ENCODE peak calls at places on chromosomes 5 and 9, in eight cellular contexts. Q, N, G, I, H, Y, K and O are unnamed samples.

GRCh38 chr5:168920019-168920813 is 341.0 kb upstream of the PANK3 start:
- DNase-seq in H (no peak), Y (no peak), Q (no peak), K (no peak), I (no peak), N (no peak), G (no peak), O (no peak)

GRCh38 chr5:151328734-151329133 is 18.6 kb downstream of the SLC36A2 start:
- DNase-seq in Y (no peak), K (no peak), N (no peak), G (no peak), I (no peak), Q (peak; percentile 20), H (no peak), O (no peak)

GRCh38 chr5:38532165-38532669 is 24.2 kb downstream of the LIFR start:
- DNase-seq in Q (no peak), K (no peak), H (no peak), I (no peak), N (peak; percentile 66), G (no peak), Y (no peak), O (no peak)

GRCh38 chr5:72955143-72955767 is 586 bp upstream of the FCHO2 start:
- DNase-seq in Y (peak; percentile 11), H (no peak), K (peak; percentile 77), I (peak; percentile 88), G (peak; percentile 75), Q (peak; percentile 87), N (peak; percentile 74), O (peak; percentile 80)

GRCh38 chr9:5869315-5870019 is 21.2 kb upstream of the MLANA start:
- DNase-seq in G (no peak), N (peak; percentile 20), Q (no peak), I (no peak), H (no peak), K (no peak), Y (no peak), O (no peak)

GRCh38 chr9:88182501-88182900 is 44.2 kb upstream of the SPATA31C2 start:
- DNase-seq in N (no peak), Y (no peak), K (no peak), Q (no peak), G (no peak), H (no peak), I (no peak), O (no peak)

GRCh38 chr9:68515304-68516017 is 25.2 kb downstream of the TMEM252 start:
- DNase-seq in G (no peak), Y (no peak), H (peak; percentile 87), N (no peak), I (no peak), K (no peak), Q (peak; percentile 94), O (no peak)

GRCh38 chr5:139747583-139748504 is 47.8 kb upstream of the PSD2 start:
- DNase-seq in H (peak; percentile 81), Y (peak; percentile 18), G (peak; percentile 51), N (peak; percentile 70), Q (peak; percentile 33), K (no peak), I (peak; percentile 49), O (peak; percentile 63)

GRCh38 chr5:176748073-176748966 is 62.0 kb upstream of the UNC5A start:
- DNase-seq in N (no peak), K (no peak), G (no peak), Y (no peak), H (no peak), I (no peak), Q (no peak), O (no peak)

GRCh38 chr5:112226215-112226614 is 192.9 kb downstream of the EPB41L4A start:
- DNase-seq in G (no peak), Q (no peak), K (no peak), N (peak; percentile 46), Y (no peak), I (no peak), H (no peak), O (no peak)

GRCh38 chr5:112232651-112233050 is 186.4 kb downstream of the EPB41L4A start:
- DNase-seq in K (no peak), Y (no peak), N (no peak), H (no peak), Q (no peak), G (no peak), I (no peak), O (no peak)

GRCh38 chr5:112234000-112234399 is 185.1 kb downstream of the EPB41L4A start:
- DNase-seq in N (no peak), Y (no peak), G (no peak), I (no peak), K (no peak), Q (no peak), H (no peak), O (no peak)

GRCh38 chr5:112228672-112229071 is 190.4 kb downstream of the EPB41L4A start:
- DNase-seq in G (peak; percentile 22), H (peak; percentile 2), Y (no peak), N (no peak), Q (peak; percentile 87), K (peak; percentile 44), I (peak; percentile 80), O (no peak)

DNA sequence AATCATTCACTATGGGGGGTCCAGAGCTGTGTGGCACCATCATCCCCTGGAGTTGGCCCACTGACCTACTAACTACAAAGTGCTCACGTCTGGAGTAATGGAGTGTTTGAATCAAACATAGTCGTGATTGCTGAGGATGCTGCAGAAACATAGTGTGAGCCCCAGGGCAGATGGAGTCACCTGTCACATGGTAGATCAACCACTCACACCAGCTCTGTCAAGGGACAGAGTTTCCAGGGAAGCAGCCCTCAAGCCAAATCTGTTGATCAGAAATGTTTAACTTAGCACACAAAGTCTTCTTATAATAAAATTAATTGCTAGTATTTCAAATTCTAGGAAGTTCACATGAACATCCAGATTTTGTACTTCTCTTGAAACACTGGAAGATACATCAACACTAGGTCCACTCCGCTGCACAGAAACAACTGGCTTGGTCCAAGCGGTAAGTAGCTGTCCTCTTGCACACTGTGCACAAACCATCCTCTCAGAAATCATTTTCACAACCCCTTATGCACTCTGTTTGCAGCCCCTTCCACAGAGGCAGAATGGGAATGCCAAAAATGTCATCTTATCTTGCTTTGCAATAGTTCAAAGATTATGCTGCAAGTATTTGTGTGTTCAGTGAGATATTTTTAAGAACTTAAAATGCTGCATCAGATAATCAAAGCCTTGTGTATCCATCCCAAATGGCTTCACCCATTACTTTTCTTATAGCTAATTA is 191.0 kb downstream of the EPB41L4A start:
- DNase-seq in H (no peak), Q (peak; percentile 33), I (no peak), G (no peak), N (no peak), Y (no peak), K (no peak), O (no peak)
- H3K27ac ChIP-seq in H (no peak overlapping the region), Q (peak overlapping the region; percentile 90), I (peak overlapping the region; percentile 30), G (no peak overlapping the region), N (no peak overlapping the region), Y (no peak overlapping the region), K (no peak overlapping the region), O (no peak overlapping the region)

GRCh38 chr9:134367061-134367460 is 40.8 kb downstream of the RXRA start:
- DNase-seq in G (no peak), Q (no peak), H (no peak), I (no peak), K (no peak), Y (no peak), N (no peak), O (no peak)

GRCh38 chr9:134366223-134367031 is 40.2 kb downstream of the RXRA start:
- DNase-seq in Y (no peak), Q (peak; percentile 88), I (peak; percentile 89), G (peak; percentile 91), N (no peak), H (peak; percentile 83), K (peak; percentile 93), O (peak; percentile 89)

GRCh38 chr9:134365115-134365596 is 38.9 kb downstream of the RXRA start:
- DNase-seq in I (no peak), N (no peak), H (no peak), K (no peak), Q (no peak), G (no peak), Y (no peak), O (no peak)

GRCh38 chr9:134364391-134365114 is 38.3 kb downstream of the RXRA start:
- DNase-seq in H (no peak), Q (no peak), N (no peak), Y (no peak), I (no peak), G (no peak), K (no peak), O (no peak)

GRCh38 chr9:134365791-134366222 is 39.6 kb downstream of the RXRA start:
- DNase-seq in N (peak; percentile 79), K (no peak), Y (no peak), Q (peak; percentile 49), I (peak; percentile 71), G (peak; percentile 79), H (no peak), O (no peak)
- H3K27ac ChIP-seq in N (no peak overlapping the region), K (peak overlapping the region; percentile 91), Y (no peak overlapping the region), Q (peak overlapping the region; percentile 28), I (peak overlapping the region; percentile 69), G (peak overlapping the region; percentile 43), H (peak overlapping the region; percentile 2), O (peak overlapping the region; percentile 71)

GRCh38 chr9:27622688-27623340 is 49.5 kb upstream of the C9orf72 start:
- DNase-seq in K (no peak), N (no peak), I (no peak), Q (no peak), Y (no peak), H (no peak), G (no peak), O (no peak)

GRCh38 chr9:27614551-27614950 is 41.3 kb upstream of the C9orf72 start:
- DNase-seq in K (no peak), I (no peak), Y (no peak), H (no peak), Q (no peak), N (no peak), G (no peak), O (no peak)

GRCh38 chr9:27618066-27618465 is 44.8 kb upstream of the C9orf72 start:
- DNase-seq in Y (no peak), G (no peak), K (no peak), Q (no peak), H (no peak), I (no peak), N (no peak), O (no peak)

DNA sequence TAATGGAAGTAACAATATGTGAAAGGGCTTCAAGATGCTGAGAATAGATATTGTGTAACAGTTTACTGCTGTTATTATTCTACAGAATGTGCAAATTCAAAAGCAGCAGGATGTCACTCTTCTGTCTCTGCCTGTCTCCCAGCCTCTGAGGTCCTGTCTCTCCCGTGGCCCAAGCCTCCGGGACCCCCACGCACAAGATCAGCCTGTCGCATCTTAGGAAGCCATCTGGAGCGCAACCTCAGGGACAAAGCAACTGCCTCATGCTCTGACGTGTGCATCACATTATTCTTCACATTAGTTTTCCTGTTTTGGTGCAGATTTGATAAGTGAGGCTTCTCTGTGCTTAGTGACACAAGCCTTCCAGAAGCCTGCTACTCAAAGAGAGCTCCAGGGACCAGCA is 46.5 kb upstream of the C9orf72 start:
- DNase-seq in G (no peak), Y (no peak), K (no peak), I (no peak), H (no peak), N (no peak), Q (no peak), O (no peak)
- H3K27ac ChIP-seq in G (no peak overlapping the region), Y (no peak overlapping the region), K (no peak overlapping the region), I (no peak overlapping the region), H (no peak overlapping the region), N (no peak overlapping the region), Q (no peak overlapping the region), O (no peak overlapping the region)

DNA sequence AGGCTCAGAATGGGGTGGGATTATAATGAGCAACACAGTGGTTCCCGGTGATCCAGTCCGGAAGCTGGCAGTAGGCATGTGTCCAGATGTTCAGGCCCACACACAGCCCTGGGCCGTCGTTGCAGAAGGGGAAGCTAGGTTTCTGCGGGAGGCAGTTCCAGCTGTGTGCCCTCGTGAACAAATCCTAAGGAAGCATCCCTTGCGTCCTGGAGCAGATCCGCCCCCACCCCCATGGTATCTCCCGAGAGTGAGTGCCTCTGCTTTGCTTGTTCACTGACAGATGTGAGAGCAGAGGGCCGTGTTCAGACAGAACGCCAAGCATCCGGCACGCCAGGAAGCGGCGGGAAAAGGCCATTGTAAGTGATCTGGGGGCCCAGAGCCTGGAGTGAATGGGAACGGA is 104.8 kb downstream of the PDE6A start:
- DNase-seq in N (no peak), I (no peak), K (no peak), H (peak; percentile 20), Y (no peak), G (no peak), Q (peak; percentile 54), O (no peak)
- H3K27ac ChIP-seq in N (no peak overlapping the region), I (peak overlapping the region; percentile 54), K (peak overlapping the region; percentile 9), H (no peak overlapping the region), Y (no peak overlapping the region), G (no peak overlapping the region), Q (no peak overlapping the region), O (no peak overlapping the region)